ENCODE peak calls at places on chromosome 20, in five cellular contexts. C, O, F, V and G are unnamed samples.

GRCh38 chr20:49983848-49984408 is 1.1 kb downstream of the SNAI1 start:
- DNase-seq in O (peak), F (peak), C (peak), V (no peak), G (no peak)

GRCh38 chr20:63017826-63018411 is 11.2 kb upstream of the BHLHE23 start:
- DNase-seq in F (no peak), O (no peak), V (peak), C (peak), G (no peak)

GRCh38 chr20:47024461-47024937 is 129.9 kb downstream of the EYA2 start:
- DNase-seq in O (peak), C (no peak), F (no peak), V (no peak), G (no peak)

GRCh38 chr20:49647509-49647908 is 66.2 kb downstream of the B4GALT5 start:
- DNase-seq in C (no peak), F (no peak), O (peak), V (no peak), G (no peak)

GRCh38 chr20:54340667-54341081 is 132.8 kb downstream of the PFDN4 start:
- DNase-seq in O (peak), V (no peak), C (no peak), F (no peak), G (no peak)

GRCh38 chr20:64244281-64244805 is 11.2 kb upstream of the PCMTD2 start:
- DNase-seq in C (no peak), V (no peak), O (no peak), F (no peak), G (no peak)

GRCh38 chr20:41534842-41535241 is 83.3 kb downstream of the CHD6 start:
- DNase-seq in V (no peak), F (no peak), C (no peak), O (peak), G (no peak)

GRCh38 chr20:46021361-46022359 is 7.4 kb upstream of the SLC12A5 start:
- DNase-seq in O (peak), F (peak), C (peak), V (peak), G (peak)

GRCh38 chr20:51531141-51531710 is 11.3 kb downstream of the NFATC2 start:
- DNase-seq in F (no peak), C (no peak), O (peak), V (no peak), G (no peak)

GRCh38 chr20:41452226-41452625 is 85.6 kb upstream of the EMILIN3 start:
- DNase-seq in C (no peak), V (no peak), O (no peak), F (no peak), G (no peak)

GRCh38 chr20:57658447-57659130 is 38.4 kb upstream of the ZBP1 start:
- DNase-seq in C (peak), V (no peak), O (no peak), F (no peak), G (no peak)

GRCh38 chr20:22226849-22227248 is 357.5 kb downstream of the FOXA2 start:
- DNase-seq in C (no peak), O (no peak), V (no peak), F (no peak), G (no peak)

GRCh38 chr20:4329232-4329631 is 313.9 kb upstream of the RNF24 start:
- DNase-seq in C (no peak), F (no peak), O (no peak), V (peak), G (no peak)

GRCh38 chr20:57301026-57301425 is 28.6 kb upstream of the SPO11 start:
- DNase-seq in C (no peak), F (no peak), V (no peak), O (no peak), G (no peak)

GRCh38 chr20:64119301-64119680 is 11.9 kb upstream of the NPBWR2 start:
- DNase-seq in V (no peak), F (no peak), C (peak), O (no peak), G (no peak)

GRCh38 chr20:32839982-32840285 is 18.8 kb upstream of the EFCAB8 start:
- DNase-seq in C (no peak), F (no peak), V (no peak), O (no peak), G (no peak)

GRCh38 chr20:7682916-7683315 is 257.3 kb downstream of the HAO1 start:
- DNase-seq in F (no peak), C (no peak), O (no peak), V (no peak), G (no peak)

GRCh38 chr20:20366551-20366895 is 1.4 kb upstream of the INSM1 start:
- DNase-seq in C (peak), F (no peak), O (no peak), V (peak), G (no peak)

DNA sequence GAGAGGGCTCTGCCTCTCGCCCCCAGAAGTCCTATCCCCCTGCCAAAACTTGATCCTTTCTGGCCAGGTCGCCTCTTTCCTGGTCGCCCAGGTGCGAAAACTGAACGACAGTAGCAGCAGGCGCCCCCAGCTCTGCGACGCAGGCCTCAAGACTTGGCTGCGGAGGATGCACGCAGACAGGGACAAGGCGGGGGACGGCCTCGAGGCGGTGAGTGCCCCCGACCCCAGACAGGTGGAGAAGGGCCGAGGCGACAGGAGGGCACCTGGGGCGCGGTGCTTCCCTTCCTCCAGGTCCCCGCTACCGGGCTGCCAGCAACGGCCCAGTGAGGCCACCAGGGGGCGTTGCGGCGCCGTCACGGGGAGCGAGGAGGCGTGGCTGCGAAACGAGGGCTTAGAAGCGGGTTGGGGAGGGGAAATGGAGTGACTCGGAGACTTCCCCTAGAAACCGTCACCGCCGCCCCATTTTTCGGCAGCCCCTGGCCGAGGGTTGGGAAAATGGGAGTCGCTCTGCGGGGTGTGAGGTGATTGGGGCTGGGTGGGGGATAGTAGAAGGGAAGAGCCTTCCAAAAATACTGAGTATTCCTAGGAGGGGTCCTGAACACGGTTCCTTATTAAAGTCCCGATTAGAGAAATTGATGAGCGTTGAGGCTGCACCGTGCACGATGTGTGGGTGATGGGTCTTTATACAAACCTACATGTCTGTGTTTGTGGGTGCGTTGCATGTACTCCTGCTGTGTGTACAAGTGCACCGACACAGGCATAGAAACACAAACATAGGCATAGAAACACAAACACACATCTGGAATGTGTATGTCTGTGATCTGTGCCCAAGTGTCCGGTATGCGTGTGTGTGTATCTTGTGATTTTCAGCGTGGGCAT is 44.6 kb downstream of the ARHGAP40 start:
- DNase-seq in F (peak), C (peak), V (peak), O (peak), G (peak)
- H3K4me3 ChIP-seq in F (no peak), C (peak), V (peak), O (peak), G (peak)

GRCh38 chr20:37821691-37822655 is 81.0 kb upstream of the VSTM2L start:
- DNase-seq in O (peak), F (no peak), C (no peak), V (no peak), G (no peak)
- H3K4me2 ChIP-seq in O (peak), F (no peak), C (peak), V (no peak), G (no peak)

DNA sequence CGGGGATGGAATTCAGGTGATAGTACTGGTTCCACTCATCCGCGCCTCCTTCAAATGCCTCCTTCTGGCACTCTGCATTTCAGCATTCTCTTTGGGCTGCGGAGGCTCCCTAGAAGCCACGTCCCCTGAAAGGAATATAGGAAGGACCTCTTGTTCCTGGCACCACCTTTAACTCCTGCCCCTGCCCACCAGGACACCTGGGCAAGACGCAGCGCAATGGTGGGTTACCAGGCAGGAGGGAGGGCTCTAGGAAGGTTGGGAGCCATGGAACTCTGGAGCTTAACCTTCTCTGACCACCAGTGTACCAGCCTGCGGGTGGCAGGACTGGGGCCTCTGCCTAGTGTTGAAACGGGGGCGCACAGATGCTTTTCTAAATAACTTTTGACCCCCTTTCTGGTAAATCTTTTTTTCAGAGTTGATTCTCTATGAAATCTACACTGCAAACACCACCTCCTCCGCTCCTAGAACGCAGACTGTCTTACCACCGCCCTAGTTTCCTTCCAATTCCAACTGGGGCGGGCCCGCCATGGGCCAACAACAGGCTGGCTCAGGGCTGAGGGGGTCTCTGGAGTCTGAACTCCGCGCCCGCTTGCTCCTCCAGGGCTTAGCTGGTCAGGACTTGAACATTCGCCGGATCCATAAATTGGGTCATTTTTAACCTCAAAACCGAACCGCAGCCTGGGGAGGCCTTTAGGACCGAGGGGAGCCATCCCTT is 871 bp upstream of the SYNDIG1 start:
- DNase-seq in V (no peak), F (no peak), C (no peak), O (no peak), G (no peak)
- H3K4me3 ChIP-seq in V (peak), F (peak), C (no peak), O (peak), G (peak)

GRCh38 chr20:9629821-9630220 is 115.4 kb downstream of the LAMP5 start:
- DNase-seq in F (no peak), V (no peak), O (no peak), C (no peak), G (no peak)

GRCh38 chr20:9627219-9627618 is 112.8 kb downstream of the LAMP5 start:
- DNase-seq in O (no peak), F (no peak), C (no peak), V (no peak), G (no peak)

GRCh38 chr20:9628166-9628565 is 113.8 kb downstream of the LAMP5 start:
- DNase-seq in O (no peak), F (no peak), C (no peak), V (no peak), G (no peak)

GRCh38 chr20:9628589-9628988 is 114.2 kb downstream of the LAMP5 start:
- DNase-seq in V (no peak), C (no peak), O (no peak), F (peak), G (no peak)

GRCh38 chr20:9626357-9626756 is 112.0 kb downstream of the LAMP5 start:
- DNase-seq in C (no peak), V (no peak), O (no peak), F (no peak), G (no peak)
- H3K4me2 ChIP-seq in C (no peak), V (no peak), O (no peak), F (no peak), G (no peak)

DNA sequence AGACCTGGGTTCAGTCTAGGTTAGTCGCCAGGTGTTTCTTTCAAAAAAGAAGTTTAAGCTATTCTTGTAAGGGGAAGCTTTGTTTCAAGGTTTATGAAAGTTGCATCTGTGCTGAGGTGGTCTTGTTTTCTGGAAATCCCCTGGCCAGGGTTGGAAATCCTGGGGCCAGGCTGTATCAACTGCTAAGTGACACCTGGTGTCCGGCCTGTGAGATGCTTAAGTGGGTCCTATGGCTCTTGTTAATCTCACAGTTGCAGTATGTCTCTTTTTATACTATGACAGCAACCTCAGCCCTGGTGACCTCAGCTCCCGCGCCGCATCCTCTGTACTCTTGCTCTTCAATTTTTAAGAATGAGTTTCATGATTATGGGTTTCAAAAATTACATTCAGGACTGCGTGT is 72.0 kb downstream of the CHMP4B start:
- DNase-seq in F (no peak), V (no peak), O (no peak), C (no peak), G (no peak)
- H3K4me3 ChIP-seq in F (no peak), V (no peak), O (no peak), C (no peak), G (no peak)

GRCh38 chr20:36240076-36240475 is 3.8 kb downstream of the AAR2 start:
- DNase-seq in F (no peak), V (no peak), C (no peak), O (no peak), G (no peak)
- H3K4me2 ChIP-seq in F (no peak), V (no peak), C (no peak), O (no peak), G (no peak)

GRCh38 chr20:36891211-36891610 is 15.3 kb downstream of the TLDC2 start:
- DNase-seq in V (no peak), F (no peak), C (no peak), O (no peak), G (no peak)

GRCh38 chr20:36886859-36887778 is 11.2 kb downstream of the TLDC2 start:
- DNase-seq in F (peak), O (peak), C (peak), V (peak), G (peak)

GRCh38 chr20:36887779-36888133 is 11.8 kb downstream of the TLDC2 start:
- DNase-seq in V (peak), C (no peak), O (peak), F (peak), G (peak)

GRCh38 chr20:36890586-36890985 is 14.6 kb downstream of the TLDC2 start:
- DNase-seq in V (no peak), F (no peak), O (no peak), C (no peak), G (no peak)

DNA sequence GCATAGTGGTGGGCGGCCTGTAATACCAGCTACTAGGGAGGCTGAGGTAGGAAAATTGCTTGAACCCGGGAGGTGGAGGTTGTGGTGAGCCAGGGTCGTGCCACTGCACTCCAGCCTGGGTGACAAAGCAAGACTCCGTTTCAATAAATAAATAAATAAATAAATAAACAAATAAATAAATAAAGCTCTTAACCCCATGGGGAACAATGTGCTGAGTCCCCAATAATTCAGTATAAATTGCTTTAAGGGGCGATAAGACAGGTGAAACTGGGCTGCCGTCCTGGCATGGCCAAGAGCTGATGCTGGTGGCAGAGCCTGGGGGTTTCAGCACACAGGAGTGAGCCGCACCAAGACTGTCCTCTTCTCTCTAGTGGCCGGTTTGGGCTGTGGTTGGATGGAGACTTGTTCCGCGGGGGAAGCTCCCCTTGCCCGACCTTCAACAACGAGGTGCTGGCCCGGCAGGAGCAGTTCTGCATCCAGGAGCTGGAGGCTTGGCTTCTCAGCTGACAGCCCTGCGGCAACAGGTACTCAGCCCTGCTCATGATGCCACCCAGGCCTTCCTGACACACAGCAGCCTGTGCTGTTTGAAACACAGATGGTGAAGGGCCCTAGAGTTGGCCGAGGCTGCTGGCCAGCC is 13.1 kb downstream of the TLDC2 start:
- DNase-seq in C (no peak), V (no peak), O (no peak), F (no peak), G (no peak)
- H3K4me3 ChIP-seq in C (no peak), V (no peak), O (no peak), F (no peak), G (no peak)

GRCh38 chr20:44701889-44702288 is 13.3 kb upstream of the CCN5 start:
- DNase-seq in V (peak), F (no peak), O (no peak), C (no peak), G (peak)
- H3K4me2 ChIP-seq in V (peak), F (no peak), O (peak), C (no peak), G (no peak)

DNA sequence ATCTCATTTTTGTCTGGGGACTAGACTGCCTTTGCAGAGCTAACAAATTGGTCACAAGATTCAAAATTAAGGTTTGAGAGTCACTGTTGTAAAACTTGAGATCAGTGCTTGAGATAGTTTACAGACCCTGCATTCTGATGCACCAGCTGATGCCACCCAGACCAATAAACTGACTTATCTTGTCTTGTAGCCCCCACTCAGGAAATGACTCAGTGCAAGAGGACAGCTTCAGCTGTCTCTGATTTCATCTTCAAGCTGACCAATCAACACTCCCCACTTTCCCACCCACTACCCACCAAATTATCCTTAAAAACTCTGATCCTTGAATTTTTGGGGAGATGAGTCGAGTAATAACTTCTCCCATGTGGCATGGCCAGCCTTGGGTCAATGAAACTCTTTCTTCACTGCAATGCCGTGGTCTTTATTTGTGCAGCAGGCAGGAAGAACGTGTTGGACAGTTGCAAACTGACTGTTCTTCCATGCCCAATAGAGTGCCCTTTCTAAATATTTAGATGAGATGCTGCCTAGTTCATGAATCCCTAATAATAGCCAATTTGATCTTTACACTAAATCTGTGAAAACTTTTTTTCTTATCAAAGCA is 48.3 kb upstream of the PROKR2 start:
- DNase-seq in C (no peak), F (peak), V (no peak), O (no peak), G (no peak)
- H3K4me3 ChIP-seq in C (no peak), F (no peak), V (no peak), O (no peak), G (no peak)